ENCODE peak calls at places on chromosomes 1 and 21, in eight cellular contexts. One of them, this sample, is unnamed.

GRCh38 chr1:94544706-94545490 is 3.3 kb upstream of the F3 start:
- DNase-seq in testis: no peak
- DNase-seq in tibial artery: no peak
- DNase-seq in AG10803: peak; percentile 83
- DNase-seq in spleen: no peak
- DNase-seq in suprapubic skin: no peak
- DNase-seq in osteocyte: no peak
- DNase-seq in WTC11: no peak
- DNase-seq in this sample: no peak

GRCh38 chr21:44785620-44786344 is 15.8 kb downstream of the UBE2G2 start:
- DNase-seq in testis: no peak
- DNase-seq in tibial artery: no peak
- DNase-seq in AG10803: no peak
- DNase-seq in spleen: no peak
- DNase-seq in suprapubic skin: no peak
- DNase-seq in osteocyte: no peak
- DNase-seq in WTC11: no peak
- DNase-seq in this sample: no peak

GRCh38 chr1:194014004-194014403 is 827.6 kb upstream of the B3GALT2 start:
- DNase-seq in testis: no peak
- DNase-seq in tibial artery: no peak
- DNase-seq in AG10803: no peak
- DNase-seq in spleen: no peak
- DNase-seq in suprapubic skin: no peak
- DNase-seq in osteocyte: no peak
- DNase-seq in WTC11: no peak
- DNase-seq in this sample: no peak

GRCh38 chr1:223825767-223826461 is 19.8 kb downstream of the TP53BP2 start:
- DNase-seq in testis: no peak
- DNase-seq in tibial artery: no peak
- DNase-seq in AG10803: no peak
- DNase-seq in spleen: no peak
- DNase-seq in suprapubic skin: no peak
- DNase-seq in osteocyte: no peak
- DNase-seq in WTC11: no peak
- DNase-seq in this sample: no peak

GRCh38 chr21:41681939-41682718 is 84.7 kb downstream of the RIPK4 start:
- DNase-seq in testis: no peak
- DNase-seq in tibial artery: no peak
- DNase-seq in AG10803: no peak
- DNase-seq in spleen: peak; percentile 61
- DNase-seq in suprapubic skin: no peak
- DNase-seq in osteocyte: no peak
- DNase-seq in WTC11: no peak
- DNase-seq in this sample: no peak

GRCh38 chr1:200351826-200352549 is 57.8 kb downstream of the ZNF281 start:
- DNase-seq in testis: no peak
- DNase-seq in tibial artery: no peak
- DNase-seq in AG10803: peak; percentile 100
- DNase-seq in spleen: no peak
- DNase-seq in suprapubic skin: no peak
- DNase-seq in osteocyte: no peak
- DNase-seq in WTC11: no peak
- DNase-seq in this sample: peak; percentile 41

GRCh38 chr1:160781914-160782689 is 13.9 kb upstream of the LY9 start:
- DNase-seq in testis: no peak
- DNase-seq in tibial artery: no peak
- DNase-seq in AG10803: no peak
- DNase-seq in spleen: no peak
- DNase-seq in suprapubic skin: no peak
- DNase-seq in osteocyte: peak; percentile 38
- DNase-seq in WTC11: no peak
- DNase-seq in this sample: peak; percentile 73

GRCh38 chr21:45388011-45388521 is 16.9 kb upstream of the COL18A1 start:
- DNase-seq in testis: no peak
- DNase-seq in tibial artery: peak; percentile 17
- DNase-seq in AG10803: no peak
- DNase-seq in spleen: peak; percentile 55
- DNase-seq in suprapubic skin: peak; percentile 59
- DNase-seq in osteocyte: no peak
- DNase-seq in WTC11: no peak
- DNase-seq in this sample: no peak

GRCh38 chr1:113903496-113904291 is 905 bp downstream of the AP4B1 start:
- DNase-seq in testis: no peak
- DNase-seq in tibial artery: no peak
- DNase-seq in AG10803: peak; percentile 3
- DNase-seq in spleen: no peak
- DNase-seq in suprapubic skin: no peak
- DNase-seq in osteocyte: no peak
- DNase-seq in WTC11: no peak
- DNase-seq in this sample: no peak

DNA sequence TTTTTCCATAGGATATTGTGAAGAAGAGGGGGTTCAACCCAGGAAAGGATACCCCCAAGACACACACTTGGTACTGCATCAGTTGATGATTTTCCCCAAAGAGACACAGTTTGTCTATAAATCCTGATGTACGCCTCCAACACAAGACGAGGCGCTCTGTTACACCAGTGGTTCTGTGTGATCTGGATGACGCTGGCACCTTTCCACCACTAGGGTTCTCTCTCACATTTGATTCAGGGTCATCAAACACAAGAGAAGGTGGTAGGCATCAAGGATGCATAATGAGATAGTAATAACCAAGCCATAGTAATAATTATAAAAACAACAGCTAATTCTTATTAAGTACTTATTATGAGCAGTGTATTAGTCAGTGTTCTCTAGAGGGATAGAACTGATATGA is 508.8 kb upstream of the ZP4 start:
- DNase-seq in testis: no peak
- DNase-seq in tibial artery: no peak
- DNase-seq in AG10803: no peak
- DNase-seq in spleen: no peak
- DNase-seq in suprapubic skin: no peak
- DNase-seq in osteocyte: no peak
- DNase-seq in WTC11: peak; percentile 31
- DNase-seq in this sample: no peak
- TF ChIP-seq CTCF in testis: no peak
- TF ChIP-seq CTCF in tibial artery: no peak
- TF ChIP-seq CTCF in AG10803: no peak
- TF ChIP-seq CTCF in spleen: no peak
- TF ChIP-seq CTCF in suprapubic skin: no peak
- TF ChIP-seq CTCF in osteocyte: peak; percentile 32
- TF ChIP-seq CTCF in WTC11: peak; percentile 41
- TF ChIP-seq CTCF in this sample: no peak

DNA sequence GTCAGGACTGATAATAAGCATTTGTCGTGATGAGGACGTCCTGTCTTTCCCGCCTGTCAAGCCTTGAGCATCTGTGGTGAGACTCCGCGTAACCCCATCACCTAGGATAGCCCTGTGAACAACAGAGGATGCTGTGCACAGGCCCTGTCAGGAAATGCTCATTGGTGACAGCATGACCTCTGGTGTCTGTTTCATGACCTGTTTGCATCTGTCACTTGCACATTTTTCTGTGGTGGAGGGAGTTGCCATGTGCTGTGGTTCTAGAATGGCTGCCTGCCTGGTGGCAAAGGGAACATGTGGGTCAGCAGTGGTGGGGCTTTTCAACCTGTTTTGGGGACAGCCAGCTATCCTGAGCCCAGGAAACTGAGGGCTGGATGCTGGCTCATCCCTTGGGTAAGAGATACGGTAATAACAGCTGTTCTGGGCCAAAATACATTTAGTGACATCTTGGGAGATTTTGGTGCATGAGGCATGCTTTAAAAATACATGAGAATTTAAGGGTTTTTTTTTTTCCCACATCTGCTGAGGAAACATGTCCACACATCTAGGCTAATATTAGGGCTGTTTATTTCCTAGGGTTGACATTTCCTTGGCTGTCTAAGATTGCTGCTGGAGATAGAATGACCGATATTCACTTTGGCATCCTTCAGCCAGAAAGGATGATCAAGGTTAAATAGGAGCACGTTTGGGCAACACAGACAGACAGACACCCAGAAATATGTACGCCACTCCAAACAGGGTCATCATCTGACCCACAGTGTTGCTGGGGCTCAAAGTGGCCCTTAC is 52.9 kb downstream of the KCNC4 start:
- DNase-seq in testis: no peak
- DNase-seq in tibial artery: no peak
- DNase-seq in AG10803: no peak
- DNase-seq in spleen: no peak
- DNase-seq in suprapubic skin: no peak
- DNase-seq in osteocyte: no peak
- DNase-seq in WTC11: no peak
- DNase-seq in this sample: no peak
- TF ChIP-seq CTCF in testis: no peak
- TF ChIP-seq CTCF in tibial artery: no peak
- TF ChIP-seq CTCF in AG10803: no peak
- TF ChIP-seq CTCF in spleen: no peak
- TF ChIP-seq CTCF in suprapubic skin: no peak
- TF ChIP-seq CTCF in osteocyte: no peak
- TF ChIP-seq CTCF in WTC11: no peak
- TF ChIP-seq CTCF in this sample: no peak

GRCh38 chr1:32716312-32717126 is 13.9 kb upstream of the SYNC start:
- DNase-seq in testis: peak; percentile 47
- DNase-seq in tibial artery: no peak
- DNase-seq in AG10803: no peak
- DNase-seq in spleen: peak; percentile 81
- DNase-seq in suprapubic skin: peak; percentile 84
- DNase-seq in osteocyte: no peak
- DNase-seq in WTC11: peak; percentile 99
- DNase-seq in this sample: peak; percentile 83

GRCh38 chr1:32713081-32713480 is 10.5 kb upstream of the SYNC start:
- DNase-seq in testis: no peak
- DNase-seq in tibial artery: no peak
- DNase-seq in AG10803: no peak
- DNase-seq in spleen: no peak
- DNase-seq in suprapubic skin: no peak
- DNase-seq in osteocyte: no peak
- DNase-seq in WTC11: no peak
- DNase-seq in this sample: no peak

GRCh38 chr1:32717503-32717902 is 14.9 kb upstream of the SYNC start:
- DNase-seq in testis: no peak
- DNase-seq in tibial artery: no peak
- DNase-seq in AG10803: no peak
- DNase-seq in spleen: no peak
- DNase-seq in suprapubic skin: no peak
- DNase-seq in osteocyte: no peak
- DNase-seq in WTC11: no peak
- DNase-seq in this sample: no peak

GRCh38 chr1:32715901-32716311 is 13.3 kb upstream of the SYNC start:
- DNase-seq in testis: no peak
- DNase-seq in tibial artery: no peak
- DNase-seq in AG10803: peak; percentile 33
- DNase-seq in spleen: no peak
- DNase-seq in suprapubic skin: no peak
- DNase-seq in osteocyte: no peak
- DNase-seq in WTC11: no peak
- DNase-seq in this sample: no peak

GRCh38 chr1:32714277-32714676 is 11.7 kb upstream of the SYNC start:
- DNase-seq in testis: no peak
- DNase-seq in tibial artery: no peak
- DNase-seq in AG10803: no peak
- DNase-seq in spleen: no peak
- DNase-seq in suprapubic skin: no peak
- DNase-seq in osteocyte: no peak
- DNase-seq in WTC11: no peak
- DNase-seq in this sample: no peak
- TF ChIP-seq CTCF in testis: no peak
- TF ChIP-seq CTCF in tibial artery: no peak
- TF ChIP-seq CTCF in AG10803: no peak
- TF ChIP-seq CTCF in spleen: no peak
- TF ChIP-seq CTCF in suprapubic skin: no peak
- TF ChIP-seq CTCF in osteocyte: no peak
- TF ChIP-seq CTCF in WTC11: no peak
- TF ChIP-seq CTCF in this sample: no peak

GRCh38 chr1:228457396-228458176 is 29.6 kb upstream of the RNF187 start:
- DNase-seq in testis: peak; percentile 97
- DNase-seq in tibial artery: peak; percentile 89
- DNase-seq in AG10803: peak; percentile 98
- DNase-seq in spleen: peak; percentile 94
- DNase-seq in suprapubic skin: peak; percentile 91
- DNase-seq in osteocyte: peak; percentile 94
- DNase-seq in WTC11: peak; percentile 87
- DNase-seq in this sample: peak; percentile 90

GRCh38 chr1:228456252-228457016 is 30.7 kb upstream of the RNF187 start:
- DNase-seq in testis: no peak
- DNase-seq in tibial artery: no peak
- DNase-seq in AG10803: no peak
- DNase-seq in spleen: no peak
- DNase-seq in suprapubic skin: no peak
- DNase-seq in osteocyte: no peak
- DNase-seq in WTC11: no peak
- DNase-seq in this sample: no peak

GRCh38 chr1:228457017-228457395 is 30.2 kb upstream of the RNF187 start:
- DNase-seq in testis: no peak
- DNase-seq in tibial artery: no peak
- DNase-seq in AG10803: no peak
- DNase-seq in spleen: no peak
- DNase-seq in suprapubic skin: no peak
- DNase-seq in osteocyte: no peak
- DNase-seq in WTC11: no peak
- DNase-seq in this sample: no peak

GRCh38 chr1:228460830-228461229 is 26.4 kb upstream of the RNF187 start:
- DNase-seq in testis: no peak
- DNase-seq in tibial artery: no peak
- DNase-seq in AG10803: no peak
- DNase-seq in spleen: no peak
- DNase-seq in suprapubic skin: no peak
- DNase-seq in osteocyte: no peak
- DNase-seq in WTC11: no peak
- DNase-seq in this sample: no peak

DNA sequence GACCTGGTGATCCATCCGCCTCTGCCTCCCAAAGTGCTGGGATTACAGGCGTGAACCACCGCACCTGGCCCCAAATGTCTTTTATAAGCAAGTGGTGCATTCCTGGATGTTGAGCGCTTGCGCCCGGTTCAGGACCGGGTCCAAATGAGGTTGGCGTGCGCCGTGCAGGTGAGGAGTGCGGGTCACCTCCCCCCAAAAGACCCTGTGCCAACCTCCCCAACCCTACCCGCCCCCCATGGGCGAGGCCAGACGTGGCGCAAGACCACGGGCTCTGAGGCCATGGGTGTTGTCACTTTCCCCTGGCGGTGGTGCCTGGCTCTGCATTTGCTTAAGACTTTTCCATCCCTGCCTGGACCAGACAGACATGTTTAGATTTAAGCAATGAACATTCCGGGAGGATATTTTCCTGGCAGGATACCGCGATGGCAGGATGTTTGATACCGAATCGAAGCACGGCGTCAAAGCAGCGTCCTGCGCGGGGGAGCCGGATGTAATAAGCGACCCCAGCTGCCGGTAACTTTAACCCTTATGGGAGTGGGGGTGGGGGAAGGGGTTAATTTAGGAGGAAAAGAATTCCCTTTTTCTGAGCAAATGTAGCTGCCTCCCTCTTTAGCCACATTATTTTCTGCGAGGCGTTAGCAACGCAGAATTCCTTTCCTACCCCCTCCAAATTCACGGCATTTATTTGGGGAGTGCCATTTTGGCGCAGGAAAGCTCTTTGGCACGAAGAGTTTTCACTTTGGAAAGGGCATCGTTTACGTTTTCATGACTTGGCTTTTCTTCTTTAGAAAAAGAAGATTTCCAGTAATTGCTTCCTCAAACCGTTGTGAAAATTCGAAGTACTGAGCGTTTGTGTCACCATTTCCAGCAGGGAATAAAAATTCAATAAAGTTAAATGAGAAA is 27.8 kb upstream of the RNF187 start:
- DNase-seq in testis: peak; percentile 56
- DNase-seq in tibial artery: peak; percentile 65
- DNase-seq in AG10803: peak; percentile 83
- DNase-seq in spleen: peak; percentile 85
- DNase-seq in suprapubic skin: peak; percentile 83
- DNase-seq in osteocyte: no peak
- DNase-seq in WTC11: peak; percentile 78
- DNase-seq in this sample: peak; percentile 66
- TF ChIP-seq CTCF in testis: peak; percentile 83
- TF ChIP-seq CTCF in tibial artery: peak; percentile 49
- TF ChIP-seq CTCF in AG10803: peak; percentile 73
- TF ChIP-seq CTCF in spleen: peak; percentile 56
- TF ChIP-seq CTCF in suprapubic skin: peak; percentile 80
- TF ChIP-seq CTCF in osteocyte: peak; percentile 88
- TF ChIP-seq CTCF in WTC11: peak; percentile 68
- TF ChIP-seq CTCF in this sample: peak; percentile 61